ENCODE peak calls at places on chromosomes 2 and 18, in seven cellular contexts. C is CD8-positive, alpha-beta T cell; W is sigmoid colon; Z is neuronal stem cell; X is upper lobe of right lung; P is HCT116; R is aorta. Y is an unnamed sample.

GRCh38 chr18:72283148-72283925 is 260.8 kb downstream of the CBLN2 start:
- DNase-seq in C (no peak), W (no peak), Z (no peak), X (no peak), P (no peak), R (no peak), Y (no peak)

GRCh38 chr2:174634130-174635014 is 36.8 kb upstream of the WIPF1 start:
- DNase-seq in C (peak; percentile 34), W (no peak), Z (no peak), X (peak; percentile 66), P (no peak), R (no peak), Y (no peak)

GRCh38 chr2:70643715-70644114 is 90.1 kb upstream of the TGFA start:
- DNase-seq in C (no peak), W (no peak), Z (no peak), X (no peak), P (peak; percentile 42), R (no peak), Y (no peak)

GRCh38 chr2:215828528-215829184 is 184.7 kb downstream of the MREG start:
- DNase-seq in C (no peak), W (peak; percentile 71), Z (peak; percentile 15), X (peak; percentile 75), P (peak; percentile 58), R (no peak), Y (peak; percentile 79)

GRCh38 chr2:63790913-63791312 is 50.8 kb upstream of the UGP2 start:
- DNase-seq in C (no peak), W (no peak), Z (no peak), X (no peak), P (no peak), R (no peak), Y (no peak)

GRCh38 chr18:30094556-30094955 is 948.0 kb downstream of the DSC3 start:
- DNase-seq in C (no peak), W (no peak), Z (no peak), X (no peak), P (no peak), R (no peak), Y (no peak)

GRCh38 chr18:76972838-76973237 is 150.5 kb downstream of the ZNF236 start:
- DNase-seq in C (no peak), W (no peak), Z (no peak), X (no peak), P (no peak), R (no peak), Y (no peak)

GRCh38 chr2:240163844-240164574 is 23.6 kb upstream of the OTOS start:
- DNase-seq in C (no peak), W (no peak), Z (no peak), X (no peak), P (no peak), R (no peak), Y (peak; percentile 14)

GRCh38 chr2:61538920-61539559 is 884 bp upstream of the XPO1 start:
- DNase-seq in C (peak; percentile 14), W (peak; percentile 68), Z (peak; percentile 6), X (no peak), P (peak; percentile 33), R (no peak), Y (no peak)

GRCh38 chr2:45000921-45001628 is 8.2 kb downstream of the SIX2 start:
- DNase-seq in C (no peak), W (no peak), Z (no peak), X (no peak), P (no peak), R (no peak), Y (no peak)

GRCh38 chr2:57182941-57183340 is 863.7 kb upstream of the VRK2 start:
- DNase-seq in C (no peak), W (no peak), Z (no peak), X (no peak), P (no peak), R (no peak), Y (no peak)

GRCh38 chr2:189369566-189369965 is 71.7 kb upstream of the WDR75 start:
- DNase-seq in C (no peak), W (no peak), Z (no peak), X (no peak), P (no peak), R (no peak), Y (no peak)

GRCh38 chr2:101777337-101777736 is 79.8 kb downstream of the MAP4K4 start:
- DNase-seq in C (no peak), W (no peak), Z (no peak), X (no peak), P (no peak), R (no peak), Y (no peak)

GRCh38 chr2:161422812-161423211 is 6.7 kb downstream of the TBR1 start:
- DNase-seq in C (no peak), W (no peak), Z (peak; percentile 40), X (no peak), P (no peak), R (no peak), Y (no peak)

GRCh38 chr18:79927597-79928562 is 23.6 kb downstream of the SLC66A2 start:
- DNase-seq in C (no peak), W (peak; percentile 34), Z (no peak), X (peak; percentile 54), P (no peak), R (peak; percentile 61), Y (peak; percentile 37)

GRCh38 chr2:26778076-26778475 is 7.8 kb upstream of the CENPA start:
- DNase-seq in C (no peak), W (no peak), Z (no peak), X (no peak), P (no peak), R (peak; percentile 62), Y (peak; percentile 40)

GRCh38 chr2:70442301-70443077 is 111.1 kb downstream of the TGFA start:
- DNase-seq in C (no peak), W (no peak), Z (no peak), X (no peak), P (no peak), R (no peak), Y (no peak)

GRCh38 chr2:122203523-122203922 is 448.1 kb downstream of the TSN start:
- DNase-seq in C (no peak), W (no peak), Z (no peak), X (no peak), P (no peak), R (no peak), Y (no peak)

GRCh38 chr2:88599527-88599926 is 27.7 kb downstream of the EIF2AK3 start:
- DNase-seq in C (no peak), W (no peak), Z (no peak), X (no peak), P (no peak), R (no peak), Y (no peak)

GRCh38 chr18:55833543-55833942 is 245.6 kb upstream of the TCF4 start:
- DNase-seq in C (no peak), W (no peak), Z (no peak), X (no peak), P (no peak), R (no peak), Y (no peak)

GRCh38 chr2:57796527-57796926 is 250.1 kb upstream of the VRK2 start:
- DNase-seq in C (no peak), W (no peak), Z (peak; percentile 46), X (no peak), P (no peak), R (no peak), Y (no peak)

GRCh38 chr2:201698588-201699226 is at the start of gene MPP4:
- DNase-seq in C (no peak), W (no peak), Z (no peak), X (no peak), P (no peak), R (no peak), Y (no peak)

DNA sequence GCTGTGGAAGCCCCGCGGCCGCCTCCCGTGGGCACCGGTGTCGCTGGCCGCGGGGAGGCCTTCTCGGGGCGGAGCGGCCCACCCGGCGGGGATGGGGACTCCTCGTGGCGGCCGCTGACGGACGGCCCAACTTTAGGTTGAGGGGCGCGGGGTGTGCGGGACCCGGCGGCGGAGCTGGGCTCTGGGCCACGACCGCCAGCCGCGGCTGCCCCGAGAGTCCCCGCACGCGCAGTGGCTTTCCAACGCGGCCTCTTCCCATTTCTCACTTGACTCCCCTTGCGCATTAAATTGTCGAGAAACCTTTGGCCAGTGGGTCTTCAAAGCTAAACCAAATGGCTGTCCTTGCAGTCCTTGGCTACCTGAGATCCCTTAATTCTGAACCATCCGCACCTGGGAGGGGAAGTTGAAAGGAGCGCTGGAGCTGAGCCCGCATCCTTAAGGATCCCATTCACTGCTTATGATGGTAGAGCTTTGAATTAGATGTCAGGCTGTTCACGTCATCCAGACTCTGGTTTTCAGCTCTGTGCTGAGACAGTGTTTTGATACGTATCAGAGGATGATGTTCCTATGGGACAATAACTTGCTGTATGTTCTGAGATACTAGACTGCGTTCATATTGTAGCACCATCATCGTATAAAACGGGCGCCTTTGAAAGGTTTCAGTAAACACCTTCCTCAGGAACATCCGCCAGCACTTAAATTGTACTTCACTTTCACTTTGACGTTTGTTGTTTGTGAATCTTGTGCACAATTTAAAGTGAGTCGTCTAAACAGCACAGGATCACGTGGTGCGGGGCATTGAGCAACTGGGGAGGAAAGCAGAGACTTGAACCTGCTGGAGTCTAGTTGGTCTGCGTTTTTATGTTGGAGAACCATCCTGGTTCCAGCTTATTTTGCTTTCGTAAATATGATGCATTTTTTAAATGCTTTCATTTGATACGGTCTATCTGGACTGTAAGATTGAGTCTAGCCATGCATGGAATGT is 874 bp downstream of the CLIP4 start:
- DNase-seq in C (peak; percentile 57), W (peak; percentile 89), Z (no peak), X (peak; percentile 91), P (no peak), R (peak; percentile 88), Y (peak; percentile 89)
- H3K4me1 ChIP-seq in C (peaks cover 39% of the 10 kb centered on the region), W (peaks cover 35% of the 10 kb centered on the region), Z (no peaks in the 10 kb centered on the region), X (peaks cover 32% of the 10 kb centered on the region), P (peaks cover 34% of the 10 kb centered on the region), R (no peaks in the 10 kb centered on the region), Y (peaks cover 43% of the 10 kb centered on the region)

DNA sequence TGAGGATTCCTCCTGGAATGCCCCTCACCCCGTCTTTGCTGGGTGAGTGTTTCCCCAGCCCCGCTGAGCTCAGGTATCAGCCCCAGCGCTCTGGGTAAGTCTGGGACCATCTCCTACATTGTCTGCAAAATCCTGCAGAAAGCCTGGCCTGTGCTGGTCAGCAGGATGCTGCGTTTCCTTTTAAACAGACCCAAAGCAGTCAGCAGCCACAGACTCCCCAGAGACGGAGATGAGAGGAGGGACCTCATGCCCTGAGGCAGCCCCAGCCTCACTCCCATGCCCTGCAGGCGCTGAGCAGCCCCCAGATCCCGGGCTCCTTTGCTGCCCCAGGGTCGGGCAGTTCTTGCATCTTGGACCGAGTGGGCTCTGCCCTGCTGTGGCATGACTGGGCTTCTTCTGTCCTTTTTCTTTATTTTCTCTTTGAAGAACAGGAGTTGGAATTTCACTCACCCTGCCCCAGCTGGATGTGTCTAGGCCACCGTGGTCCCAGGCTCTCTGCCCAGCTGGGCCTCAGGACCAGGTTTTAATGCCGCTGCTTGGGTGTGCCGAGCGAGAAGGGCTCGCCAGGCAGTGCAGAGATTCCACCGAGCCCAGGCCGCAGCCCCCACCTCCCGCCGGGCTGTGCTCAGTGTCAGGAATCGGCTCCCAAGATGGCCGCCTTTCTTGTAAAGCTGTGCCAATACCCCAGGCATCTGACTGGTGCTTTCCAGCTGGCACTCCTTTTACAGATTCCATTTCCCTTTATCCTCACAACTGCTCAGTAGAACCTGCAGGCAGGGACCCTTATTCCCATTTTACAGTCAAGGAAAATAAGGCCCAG is 43.6 kb downstream of the ODC1 start:
- DNase-seq in C (no peak), W (peak; percentile 85), Z (no peak), X (no peak), P (no peak), R (no peak), Y (no peak)
- H3K4me1 ChIP-seq in C (peaks cover 59% of the 10 kb centered on the region), W (peaks cover 84% of the 10 kb centered on the region), Z (peaks cover 2% of the 10 kb centered on the region), X (peaks cover 92% of the 10 kb centered on the region), P (peaks cover 68% of the 10 kb centered on the region), R (no peaks in the 10 kb centered on the region), Y (peaks cover 94% of the 10 kb centered on the region)

GRCh38 chr2:18721038-18721922 is 131.9 kb upstream of the NT5C1B start:
- DNase-seq in C (no peak), W (no peak), Z (no peak), X (no peak), P (no peak), R (no peak), Y (no peak)
- H3K4me1 ChIP-seq in C (no peaks in the 10 kb centered on the region), W (no peaks in the 10 kb centered on the region), Z (no peaks in the 10 kb centered on the region), X (no peaks in the 10 kb centered on the region), P (no peaks in the 10 kb centered on the region), R (no peaks in the 10 kb centered on the region), Y (no peaks in the 10 kb centered on the region)

GRCh38 chr2:37647941-37648315 is 23.5 kb downstream of the CDC42EP3 start:
- DNase-seq in C (no peak), W (no peak), Z (no peak), X (no peak), P (no peak), R (no peak), Y (no peak)
- H3K4me1 ChIP-seq in C (peaks cover 84% of the 10 kb centered on the region), W (peaks cover 81% of the 10 kb centered on the region), Z (no peaks in the 10 kb centered on the region), X (peaks cover 69% of the 10 kb centered on the region), P (peaks cover 9% of the 10 kb centered on the region), R (no peaks in the 10 kb centered on the region), Y (peaks cover 93% of the 10 kb centered on the region)

Y was measured in lower lobe of right lung.